ENCODE peak calls at places on chromosomes 6 and 20, in four cellular contexts. M is stomach, J is body of pancreas, A is Karpas-422. E is an unnamed sample. For H3K9me3 and H3K4me1, the result is how much of the 10 kb centered on the place peaks cover.

GRCh38 chr6:100504786-100505737 is 40.3 kb upstream of the SIM1 start:
- DNase-seq in M (no peak), A (no peak), J (no peak), E (no peak)

GRCh38 chr6:42727084-42727601 is 4.7 kb upstream of the PRPH2 start:
- DNase-seq in J (peak), A (no peak), M (peak), E (peak)

GRCh38 chr20:36975085-36975829 is 23.7 kb upstream of the SAMHD1 start:
- DNase-seq in A (no peak), J (no peak), M (no peak), E (no peak)

GRCh38 chr6:163173741-163174140 is 240.8 kb upstream of the QKI start:
- DNase-seq in J (no peak), M (no peak), A (no peak), E (peak)

GRCh38 chr20:48760403-48760889 is 67.4 kb downstream of the PREX1 start:
- DNase-seq in J (no peak), M (peak), A (no peak), E (no peak)

GRCh38 chr6:135162678-135163439 is 18.2 kb upstream of the MYB start:
- DNase-seq in A (peak), J (peak), M (peak), E (no peak)

GRCh38 chr6:132768051-132768517 is 10.4 kb upstream of the VNN2 start:
- DNase-seq in M (peak), A (peak), J (peak), E (peak)

GRCh38 chr6:52050051-52050405 is 37.4 kb downstream of the PKHD1 start:
- DNase-seq in J (no peak), M (no peak), A (no peak), E (no peak)

GRCh38 chr6:143642403-143642802 is 35.4 kb upstream of the PHACTR2 start:
- DNase-seq in M (no peak), A (no peak), J (no peak), E (no peak)

GRCh38 chr20:57251344-57251743 is 15.1 kb downstream of the BMP7 start:
- DNase-seq in J (no peak), M (no peak), A (no peak), E (no peak)

GRCh38 chr6:109252261-109253041 is 129.8 kb downstream of the CD164 start:
- DNase-seq in M (no peak), A (no peak), J (no peak), E (no peak)

GRCh38 chr6:161259302-161259701 is 14.6 kb downstream of the AGPAT4 start:
- DNase-seq in A (no peak), M (no peak), J (no peak), E (no peak)

GRCh38 chr6:137487947-137488735 is 6.1 kb downstream of the OLIG3 start:
- DNase-seq in A (no peak), M (no peak), J (no peak), E (no peak)

GRCh38 chr6:137488736-137489409 is 5.3 kb downstream of the OLIG3 start:
- DNase-seq in J (no peak), A (no peak), M (no peak), E (no peak)

GRCh38 chr6:137489410-137490371 is 4.5 kb downstream of the OLIG3 start:
- DNase-seq in A (no peak), M (no peak), J (no peak), E (no peak)

GRCh38 chr6:137486388-137486787 is 7.8 kb downstream of the OLIG3 start:
- DNase-seq in M (no peak), A (no peak), J (no peak), E (no peak)

DNA sequence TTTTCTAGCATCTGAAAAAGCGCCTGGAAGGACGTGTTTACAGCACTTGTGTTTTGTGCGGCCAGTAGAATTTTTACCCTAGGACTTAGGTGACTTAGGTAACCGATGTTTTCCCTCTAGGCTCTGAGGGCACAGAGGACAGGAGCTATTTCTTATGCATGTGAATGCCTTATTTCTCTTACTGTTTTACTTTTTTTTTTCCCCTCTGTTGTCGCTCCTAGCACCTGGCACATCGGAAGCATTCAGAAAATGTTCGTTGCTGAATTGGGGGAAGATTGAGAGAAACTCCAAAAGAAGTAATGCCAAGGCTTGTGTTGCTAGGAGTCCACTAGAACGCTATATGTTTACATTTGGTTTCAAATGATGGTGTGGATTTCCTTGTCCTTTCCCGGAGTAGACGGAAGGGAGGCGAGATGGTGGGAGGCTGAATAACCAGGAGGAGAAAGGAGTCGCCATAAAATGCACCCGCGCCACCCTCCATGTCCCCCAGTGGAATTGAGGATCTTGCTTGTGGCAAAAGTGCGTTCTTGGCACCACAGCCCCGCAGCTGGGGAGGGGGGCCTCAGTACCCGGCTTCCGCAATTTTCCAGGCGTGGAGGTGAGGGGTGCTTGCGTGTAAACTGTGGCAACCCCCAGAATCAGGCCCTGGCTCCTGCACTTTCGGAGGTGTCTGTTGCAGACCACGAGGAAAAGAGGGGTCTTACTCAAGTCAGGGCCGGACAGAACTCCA is 6.8 kb downstream of the OLIG3 start:
- DNase-seq in M (no peak), A (no peak), J (no peak), E (no peak)
- H3K9me3 ChIP-seq in M (under half), A (under half), J (under half), E (under half)

DNA sequence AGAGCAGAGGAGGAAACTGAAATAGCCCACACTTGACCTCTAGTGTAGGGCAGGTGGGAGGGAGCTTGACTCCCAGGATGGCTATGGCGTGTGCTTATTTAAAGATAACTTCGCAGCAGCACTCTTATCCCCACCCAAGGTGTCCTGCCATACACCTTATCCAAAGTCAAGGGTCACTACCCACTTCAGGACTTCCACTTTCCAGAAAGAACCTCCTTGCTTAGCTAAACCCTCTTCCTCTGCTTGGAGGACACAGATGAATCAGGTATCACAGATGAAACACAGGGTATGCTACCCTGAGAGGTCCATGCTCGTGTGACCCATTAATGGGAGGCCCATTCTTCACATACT is 2.3 kb downstream of the RIN2 start:
- DNase-seq in A (no peak), M (no peak), J (no peak), E (no peak)
- H3K27ac ChIP-seq in A (no peak), M (peak), J (no peak), E (peak)

GRCh38 chr6:155276638-155277037 is 12.8 kb downstream of the CLDN20 start:
- DNase-seq in M (no peak), A (no peak), J (no peak), E (no peak)
- H3K4me1 ChIP-seq in M (under half), A (under half), J (under half), E (under half)

GRCh38 chr20:42112161-42112560 is 494.0 kb upstream of the CHD6 start:
- DNase-seq in J (no peak), M (no peak), A (no peak), E (no peak)

GRCh38 chr20:42113236-42113635 is 495.1 kb upstream of the CHD6 start:
- DNase-seq in J (no peak), A (no peak), M (no peak), E (no peak)

GRCh38 chr20:42111349-42111748 is 493.2 kb upstream of the CHD6 start:
- DNase-seq in J (no peak), A (no peak), M (no peak), E (no peak)

GRCh38 chr20:42110301-42110700 is 492.1 kb upstream of the CHD6 start:
- DNase-seq in M (no peak), A (no peak), J (no peak), E (no peak)
- H3K9me3 ChIP-seq in M (under half), A (under half), J (under half), E (under half)

GRCh38 chr20:13610205-13610604 is 28.5 kb downstream of the TASP1 start:
- DNase-seq in A (peak), J (no peak), M (no peak), E (no peak)
- H3K27ac ChIP-seq in A (no peak), J (no peak), M (no peak), E (no peak)

DNA sequence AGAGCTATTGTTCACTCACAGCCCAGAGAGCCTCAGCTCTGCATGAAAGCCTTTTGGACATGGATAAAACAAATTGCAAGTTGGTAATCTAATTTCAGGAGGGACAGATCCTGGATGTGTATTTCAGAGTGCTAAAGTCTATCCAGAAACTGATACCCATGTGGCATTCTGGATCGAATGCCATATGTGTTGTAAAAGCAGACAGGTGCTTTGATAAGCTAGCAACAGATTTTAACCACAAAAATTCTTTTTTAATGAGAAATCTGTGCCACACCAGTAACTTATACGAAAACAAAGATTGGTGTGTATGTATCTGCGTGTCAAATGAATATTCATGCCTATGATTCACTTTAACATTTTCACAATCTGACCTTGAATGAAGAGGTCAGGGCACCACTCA is 936.6 kb upstream of the MAP3K7 start:
- DNase-seq in M (no peak), A (no peak), J (no peak), E (no peak)
- H3K4me1 ChIP-seq in M (under half), A (under half), J (under half), E (under half)

GRCh38 chr20:29301624-29302259 is 1955.7 kb upstream of the DEFB115 start:
- DNase-seq in A (no peak), J (no peak), M (no peak), E (no peak)

GRCh38 chr20:29298759-29299613 is 1958.5 kb upstream of the DEFB115 start:
- DNase-seq in M (no peak), J (no peak), A (no peak), E (no peak)

GRCh38 chr20:29300579-29301551 is 1956.6 kb upstream of the DEFB115 start:
- DNase-seq in M (no peak), A (no peak), J (no peak), E (no peak)

GRCh38 chr20:29299811-29300578 is 1957.5 kb upstream of the DEFB115 start:
- DNase-seq in A (no peak), J (no peak), M (no peak), E (no peak)

DNA sequence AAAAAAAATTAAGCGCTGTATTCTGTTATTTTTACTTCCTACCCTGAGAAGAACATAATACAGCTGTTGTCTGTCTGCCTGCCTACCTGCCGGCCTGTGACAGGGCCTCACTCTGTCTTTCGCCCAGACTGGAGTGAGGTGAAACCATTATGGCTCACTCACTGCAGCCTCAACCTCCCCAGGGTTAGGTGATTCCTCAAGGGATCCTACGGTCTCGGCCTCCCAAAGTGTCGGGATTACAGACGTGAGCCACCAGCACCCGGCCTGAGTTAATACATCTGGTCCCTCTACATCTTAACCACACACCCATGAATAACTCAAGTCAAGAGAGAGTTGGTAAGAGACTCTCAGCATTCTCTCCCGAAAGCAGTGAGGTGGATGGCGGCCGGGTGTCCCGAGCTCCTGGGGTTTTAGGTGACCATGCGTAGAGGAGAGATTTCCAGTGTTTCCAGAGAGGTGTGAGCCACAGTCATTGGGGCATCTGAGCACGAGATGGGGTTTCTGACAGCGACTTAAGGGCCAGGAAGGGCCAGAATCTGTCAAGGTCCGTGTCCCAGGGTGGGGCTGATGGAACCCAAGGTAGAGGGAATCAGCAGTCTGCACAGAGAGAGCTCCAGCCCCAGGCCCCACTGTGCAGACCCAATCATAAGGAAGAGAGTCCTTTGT is 1954.4 kb upstream of the DEFB115 start:
- DNase-seq in M (no peak), J (no peak), A (no peak), E (no peak)
- H3K9me3 ChIP-seq in M (under half), J (under half), A (under half), E (under half)

DNA sequence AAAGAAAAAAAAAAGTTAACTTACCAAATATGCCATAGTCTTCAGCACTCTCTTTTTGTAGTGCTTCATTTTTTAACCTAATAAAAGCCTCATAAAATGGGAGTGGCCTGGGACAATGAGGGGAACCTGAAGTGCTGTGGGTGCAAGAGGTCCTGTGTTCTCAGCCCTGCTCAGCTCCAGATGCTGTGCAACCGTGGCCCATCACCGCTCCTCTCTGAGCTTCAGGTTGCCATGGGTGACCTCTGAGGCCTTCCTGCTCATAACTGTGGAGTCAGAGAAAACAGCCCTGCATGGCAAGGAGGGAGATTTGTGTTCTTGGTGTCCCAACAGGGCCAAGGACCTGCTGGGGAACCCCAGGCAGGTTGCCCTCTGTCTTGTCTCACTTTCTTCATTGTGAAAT is 10.0 kb downstream of the TCF15 start:
- DNase-seq in J (no peak), A (no peak), M (no peak), E (no peak)
- H3K27ac ChIP-seq in J (no peak), A (no peak), M (no peak), E (no peak)

GRCh38 chr6:2204272-2204671 is 41.1 kb downstream of the GMDS start:
- DNase-seq in M (no peak), A (no peak), J (no peak), E (no peak)
- H3K4me1 ChIP-seq in M (under half), A (under half), J (under half), E (under half)